ENCODE peak calls at places on chromosomes 11 and 22, in ten cellular contexts. G is small intestine; Y is Peyer's patch; X is effector memory CD4-positive, alpha-beta T cell; W is prostate gland; F is lower lobe of right lung; L is RWPE1; J is AG04450; M is brain microvascular endothelial cell; Q is naive thymus-derived CD4-positive, alpha-beta T cell. E is an unnamed sample.

GRCh38 chr11:9947231-9947864 is 283.5 kb downstream of the SWAP70 start:
- DNase-seq in M (no peak), W (no peak), J (no peak), X (no peak), Q (no peak), Y (no peak), L (no peak), F (no peak), G (no peak), E (no peak)

GRCh38 chr11:12100886-12101285 is 9.5 kb upstream of the MICAL2 start:
- DNase-seq in Q (no peak), W (no peak), Y (peak), G (no peak), F (peak), J (no peak), L (no peak), M (no peak), X (no peak), E (peak)

GRCh38 chr11:1528710-1529109 is 42.1 kb upstream of the MOB2 start:
- DNase-seq in J (no peak), M (no peak), Y (no peak), L (no peak), G (no peak), X (no peak), Q (no peak), W (no peak), F (no peak), E (no peak)

GRCh38 chr22:25702046-25702445 is 39.9 kb upstream of the MYO18B start:
- DNase-seq in G (peak), Y (no peak), Q (no peak), M (no peak), W (no peak), X (no peak), F (no peak), J (no peak), L (peak), E (no peak)

GRCh38 chr11:35491231-35491871 is 34.1 kb downstream of the PAMR1 start:
- DNase-seq in Y (no peak), W (no peak), Q (no peak), M (peak), J (peak), G (no peak), L (no peak), X (no peak), F (no peak), E (no peak)

GRCh38 chr11:66701432-66702240 is 23.9 kb upstream of the RBM4B start:
- DNase-seq in Q (no peak), L (no peak), Y (no peak), M (peak), J (no peak), G (peak), F (no peak), W (no peak), X (no peak), E (no peak)

GRCh38 chr22:26671317-26672059 is 14.1 kb downstream of the MIAT start:
- DNase-seq in F (peak), Q (peak), L (peak), J (no peak), X (peak), W (peak), G (peak), M (no peak), Y (peak), E (no peak)

GRCh38 chr22:39498368-39498767 is 3.7 kb upstream of the MIEF1 start:
- DNase-seq in J (no peak), W (peak), L (no peak), Q (no peak), M (no peak), F (peak), G (no peak), Y (no peak), X (no peak), E (no peak)

GRCh38 chr11:60772666-60773065 is 12.5 kb upstream of the MS4A10 start:
- DNase-seq in Q (no peak), L (no peak), J (no peak), X (no peak), F (peak), G (no peak), W (no peak), M (no peak), Y (no peak), E (no peak)

GRCh38 chr22:48975252-48975780 is 852.4 kb downstream of the BRD1 start:
- DNase-seq in J (no peak), F (no peak), X (no peak), W (no peak), L (no peak), M (no peak), Y (no peak), Q (no peak), G (no peak), E (no peak)

GRCh38 chr22:31177420-31178162 is 17.6 kb downstream of the RNF185 start:
- DNase-seq in F (no peak), W (peak), M (peak), J (peak), Y (peak), Q (no peak), L (peak), X (no peak), G (no peak), E (no peak)

GRCh38 chr22:47835726-47836125 is 1073.3 kb downstream of the TBC1D22A start:
- DNase-seq in M (peak), X (no peak), G (no peak), J (no peak), F (no peak), W (no peak), Y (no peak), L (peak), Q (no peak), E (no peak)

GRCh38 chr22:35594686-35595085 is 22.4 kb downstream of the MB start:
- DNase-seq in J (no peak), X (no peak), G (no peak), M (no peak), L (no peak), Q (no peak), Y (no peak), F (no peak), W (no peak), E (no peak)

GRCh38 chr11:1060885-1061616 is 13.6 kb upstream of the MUC2 start:
- DNase-seq in L (peak), X (no peak), M (peak), F (no peak), G (peak), W (no peak), J (no peak), Y (peak), Q (no peak), E (no peak)

GRCh38 chr11:113534625-113535024 is 59.4 kb upstream of the DRD2 start:
- DNase-seq in G (no peak), J (no peak), M (no peak), F (no peak), Q (no peak), Y (no peak), L (no peak), X (no peak), W (no peak), E (no peak)

GRCh38 chr11:77402218-77402556 is 71.7 kb downstream of the PAK1 start:
- DNase-seq in G (no peak), Q (no peak), L (no peak), M (no peak), X (no peak), W (no peak), F (no peak), J (no peak), Y (no peak), E (no peak)
- H3K27ac ChIP-seq in G (no peak), Q (no peak), L (no peak), M (no peak), X (no peak), W (no peak), F (no peak), J (no peak), Y (no peak), E (no peak)

GRCh38 chr22:33535937-33536875 is 384.1 kb downstream of the LARGE1 start:
- DNase-seq in M (no peak), W (no peak), J (no peak), Q (no peak), X (no peak), F (no peak), Y (no peak), L (no peak), G (no peak), E (no peak)
- H3K27ac ChIP-seq in M (no peak), W (no peak), J (no peak), Q (no peak), X (no peak), F (peak), Y (no peak), L (no peak), G (no peak), E (no peak)

DNA sequence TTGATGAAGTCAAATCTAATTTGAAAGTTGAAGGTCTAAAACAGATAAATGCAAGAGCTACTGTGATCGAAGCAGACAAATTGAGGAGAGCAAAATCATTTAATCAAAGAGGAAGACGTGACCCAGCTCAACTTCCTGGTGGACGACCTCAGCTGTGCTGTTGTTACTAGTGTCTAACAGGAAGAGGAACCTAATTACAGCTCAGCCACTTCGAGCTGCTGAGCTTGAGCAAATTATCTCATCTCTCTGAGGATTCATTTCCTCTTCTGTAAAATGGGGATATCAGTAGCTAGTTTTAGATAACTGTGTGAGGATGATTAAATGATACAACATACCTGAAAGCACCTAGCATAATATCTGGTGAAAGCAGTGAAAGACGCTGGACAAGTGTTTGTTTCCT is 48.6 kb upstream of the OLFML1 start:
- DNase-seq in G (peak), Q (no peak), L (no peak), F (no peak), W (no peak), M (no peak), X (no peak), J (no peak), Y (peak), E (no peak)
- H3K27ac ChIP-seq in G (no peak), Q (no peak), L (no peak), F (no peak), W (no peak), M (no peak), X (peak), J (no peak), Y (no peak), E (no peak)

DNA sequence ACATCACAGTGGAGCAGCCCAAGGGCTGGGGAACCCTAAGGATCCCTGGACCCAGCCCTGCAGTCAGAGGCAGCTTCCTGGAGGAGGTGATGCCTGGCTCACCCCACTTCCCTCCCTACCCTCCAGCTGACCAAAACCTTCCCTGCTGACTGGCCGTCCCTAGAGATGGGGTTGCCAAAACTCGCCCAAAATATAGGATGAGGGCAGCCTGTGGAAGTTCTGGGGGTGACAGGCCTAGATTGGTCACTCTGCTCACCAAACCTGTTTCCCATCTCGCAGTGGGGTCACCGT is 35.0 kb upstream of the PPARA start:
- DNase-seq in W (no peak), X (no peak), G (no peak), L (no peak), M (no peak), J (no peak), Q (no peak), Y (no peak), F (no peak), E (no peak)
- H3K27ac ChIP-seq in W (peak), X (no peak), G (no peak), L (peak), M (no peak), J (peak), Q (no peak), Y (peak), F (peak), E (no peak)

GRCh38 chr11:6646040-6646439 is 9.6 kb downstream of the DCHS1 start:
- DNase-seq in W (no peak), J (peak), Q (no peak), L (no peak), M (peak), Y (no peak), F (peak), X (no peak), G (no peak), E (no peak)
- H3K27ac ChIP-seq in W (no peak), J (peak), Q (peak), L (no peak), M (no peak), Y (peak), F (peak), X (peak), G (no peak), E (no peak)

GRCh38 chr22:22454997-22455396 is 53.5 kb downstream of the ZNF280B start:
- DNase-seq in W (no peak), L (no peak), F (no peak), G (no peak), J (no peak), Q (no peak), M (no peak), Y (no peak), X (no peak), E (no peak)
- H3K27ac ChIP-seq in W (no peak), L (no peak), F (no peak), G (no peak), J (no peak), Q (no peak), M (no peak), Y (no peak), X (no peak), E (no peak)

GRCh38 chr11:101584651-101585050 is 844 bp upstream of the TRPC6 start:
- DNase-seq in M (no peak), W (no peak), Y (no peak), L (no peak), G (no peak), Q (no peak), F (no peak), X (no peak), J (no peak), E (no peak)

GRCh38 chr11:101584129-101584515 is 315 bp upstream of the TRPC6 start:
- DNase-seq in X (no peak), G (no peak), Q (no peak), W (no peak), F (no peak), M (no peak), L (no peak), J (no peak), Y (no peak), E (no peak)

GRCh38 chr11:101582242-101583052 is 1.4 kb downstream of the TRPC6 start:
- DNase-seq in G (no peak), M (peak), X (no peak), F (no peak), Q (no peak), J (no peak), W (no peak), Y (no peak), L (peak), E (no peak)

GRCh38 chr11:101583180-101584128 is at the start of gene TRPC6:
- DNase-seq in L (peak), W (peak), M (peak), G (no peak), J (no peak), Y (no peak), Q (no peak), F (peak), X (no peak), E (no peak)

DNA sequence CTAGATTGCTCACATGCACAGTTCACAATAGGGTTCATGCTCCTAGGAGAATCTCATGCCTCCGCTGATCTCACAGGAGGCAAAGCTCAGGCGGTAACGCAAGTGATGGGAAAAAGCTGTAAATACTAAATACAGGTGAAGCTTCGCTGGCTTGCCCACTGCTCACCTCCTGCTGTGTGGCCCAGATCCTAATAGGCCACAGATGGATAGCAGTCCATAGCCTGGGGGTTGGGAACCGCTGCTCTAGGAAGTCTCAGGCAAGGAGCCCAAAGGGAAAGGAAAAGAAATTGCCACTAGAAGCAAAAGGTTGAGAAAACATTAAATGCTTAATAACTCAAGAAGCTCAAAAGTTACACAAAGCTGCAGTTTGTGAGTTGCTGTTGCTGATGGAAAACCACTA is 3.2 kb upstream of the TRPC6 start:
- DNase-seq in G (no peak), J (no peak), L (no peak), W (no peak), Y (no peak), X (no peak), Q (no peak), F (no peak), M (no peak), E (no peak)
- H3K27ac ChIP-seq in G (no peak), J (no peak), L (no peak), W (no peak), Y (no peak), X (no peak), Q (no peak), F (no peak), M (no peak), E (no peak)